ENCODE peak calls at places on chromosome 22, in five cellular contexts. W, O, A, G and Y are unnamed samples.

GRCh38 chr22:48746789-48747425 is 1080.8 kb downstream of the BRD1 start:
- DNase-seq in A (no peak), G (no peak), W (no peak), O (no peak), Y (no peak)

GRCh38 chr22:49971232-49972162 is 10.9 kb downstream of the PIM3 start:
- DNase-seq in G (peak; percentile 55), O (peak; percentile 79), A (peak; percentile 64), W (peak; percentile 49), Y (no peak)

GRCh38 chr22:32255726-32256125 is 579 bp upstream of the SLC5A4 start:
- DNase-seq in O (no peak), W (no peak), A (no peak), G (no peak), Y (no peak)

GRCh38 chr22:46890819-46891218 is 128.4 kb downstream of the TBC1D22A start:
- DNase-seq in O (no peak), W (no peak), A (no peak), G (no peak), Y (no peak)

GRCh38 chr22:44247923-44248892 is 64.5 kb downstream of the SHISAL1 start:
- DNase-seq in A (no peak), W (no peak), O (no peak), G (no peak), Y (no peak)

GRCh38 chr22:37739000-37739399 is 42.2 kb downstream of the TRIOBP start:
- DNase-seq in G (no peak), W (no peak), O (no peak), A (peak; percentile 83), Y (no peak)

GRCh38 chr22:19705181-19705934 is 8.9 kb upstream of the SEPTIN5 start:
- DNase-seq in A (no peak), W (no peak), G (no peak), O (no peak), Y (no peak)

GRCh38 chr22:18112440-18112839 is 1.8 kb downstream of the TUBA8 start:
- DNase-seq in G (no peak), A (no peak), O (no peak), W (no peak), Y (no peak)

GRCh38 chr22:47738472-47739013 is 976.1 kb downstream of the TBC1D22A start:
- DNase-seq in G (no peak), A (no peak), O (no peak), W (no peak), Y (no peak)

GRCh38 chr22:44360686-44361381 is 48.1 kb upstream of the SHISAL1 start:
- DNase-seq in W (peak; percentile 52), O (no peak), G (no peak), A (peak; percentile 67), Y (no peak)

GRCh38 chr22:31400023-31400397 is 606 bp downstream of the DRG1 start:
- DNase-seq in W (no peak), G (no peak), O (no peak), A (peak; percentile 18), Y (no peak)